ENCODE peak calls at places on chromosome 12, in six cellular contexts. T is GM12864, J is fibroblast of mammary gland, S is coronary artery, D is testis, R is dorsolateral prefrontal cortex. Q is an unnamed sample.

GRCh38 chr12:53805801-53806200 is 54.0 kb upstream of the CISTR start:
- DNase-seq in T (no peak), J (peak; percentile 62), S (no peak), R (no peak), D (no peak), Q (no peak)

GRCh38 chr12:20443792-20444191 is 75.5 kb downstream of the PDE3A start:
- DNase-seq in S (no peak), R (no peak), D (no peak), T (no peak), J (no peak), Q (no peak)

GRCh38 chr12:106288510-106289195 is 13.9 kb upstream of the TCP11L2 start:
- DNase-seq in T (no peak), J (peak; percentile 94), S (no peak), D (no peak), R (no peak), Q (peak; percentile 95)

GRCh38 chr12:123546281-123546680 is 12.8 kb upstream of the RILPL1 start:
- DNase-seq in T (no peak), R (no peak), J (no peak), D (no peak), S (no peak), Q (no peak)

GRCh38 chr12:13004368-13004767 is 4.3 kb upstream of the HEBP1 start:
- DNase-seq in D (no peak), T (no peak), J (peak; percentile 51), S (no peak), R (no peak), Q (peak; percentile 75)

GRCh38 chr12:113875681-113876080 is 90.4 kb downstream of the RBM19 start:
- DNase-seq in R (no peak), J (peak; percentile 9), S (no peak), D (no peak), T (no peak), Q (peak; percentile 73)

GRCh38 chr12:122024132-122024785 is 2.6 kb downstream of the BCL7A start:
- DNase-seq in S (no peak), T (no peak), D (peak; percentile 29), R (no peak), J (no peak), Q (no peak)

GRCh38 chr12:66066071-66066928 is 64.2 kb downstream of the LLPH start:
- DNase-seq in T (no peak), R (no peak), D (no peak), S (no peak), J (peak; percentile 54), Q (peak; percentile 44)

GRCh38 chr12:1605129-1606020 is 11.0 kb upstream of the FBXL14 start:
- DNase-seq in J (peak; percentile 85), D (peak; percentile 85), S (peak; percentile 85), T (no peak), R (peak; percentile 76), Q (peak; percentile 88)

GRCh38 chr12:115871714-115872113 is 405.8 kb downstream of the MED13L start:
- DNase-seq in S (no peak), D (peak; percentile 31), J (peak; percentile 32), T (no peak), R (no peak), Q (peak; percentile 24)

GRCh38 chr12:80400591-80400991 is 43.4 kb upstream of the PTPRQ start:
- DNase-seq in T (no peak), S (no peak), R (peak; percentile 58), J (no peak), D (no peak), Q (peak; percentile 11)

GRCh38 chr12:93638954-93639353 is 38.2 kb upstream of the CRADD start:
- DNase-seq in R (no peak), T (no peak), D (no peak), S (no peak), J (no peak), Q (no peak)

GRCh38 chr12:58463050-58463449 is 457.3 kb downstream of the LRIG3 start:
- DNase-seq in T (no peak), S (no peak), R (no peak), D (no peak), J (no peak), Q (no peak)

GRCh38 chr12:3148366-3149000 is 71.3 kb downstream of the TSPAN9 start:
- DNase-seq in J (no peak), R (no peak), D (peak; percentile 46), T (no peak), S (no peak), Q (peak; percentile 45)

GRCh38 chr12:108193493-108193892 is 64.4 kb downstream of the WSCD2 start:
- DNase-seq in S (no peak), J (no peak), R (no peak), D (no peak), T (no peak), Q (no peak)

GRCh38 chr12:108606492-108606891 is 8.6 kb upstream of the TMEM119 start:
- DNase-seq in D (no peak), S (no peak), J (no peak), R (no peak), T (no peak), Q (no peak)

GRCh38 chr12:123142518-123142840 is 8.4 kb downstream of the PITPNM2 start:
- DNase-seq in D (no peak), T (no peak), J (no peak), R (no peak), S (peak; percentile 50), Q (no peak)

GRCh38 chr12:65953621-65954020 is 129.3 kb downstream of the HMGA2 start:
- DNase-seq in T (no peak), D (no peak), J (peak; percentile 76), R (no peak), S (no peak), Q (peak; percentile 55)

GRCh38 chr12:65334534-65334933 is 56.1 kb downstream of the MSRB3 start:
- DNase-seq in T (no peak), R (no peak), D (no peak), J (peak; percentile 60), S (no peak), Q (peak; percentile 25)

GRCh38 chr12:1912580-1913376 is 5.7 kb downstream of the CACNA2D4 start:
- DNase-seq in R (no peak), D (peak; percentile 8), T (no peak), J (no peak), S (peak; percentile 70), Q (no peak)

GRCh38 chr12:57842342-57843294 is 3.9 kb downstream of the CTDSP2 start:
- DNase-seq in J (no peak), D (no peak), R (no peak), S (no peak), T (no peak), Q (no peak)

GRCh38 chr12:85489194-85489593 is 209.2 kb downstream of the ALX1 start:
- DNase-seq in T (no peak), R (no peak), D (no peak), J (no peak), S (no peak), Q (no peak)

GRCh38 chr12:29004066-29004935 is 144.8 kb upstream of the FAR2 start:
- DNase-seq in T (no peak), J (no peak), R (no peak), D (no peak), S (no peak), Q (no peak)

GRCh38 chr12:75560167-75560566 is 48.8 kb upstream of the KRR1 start:
- DNase-seq in J (peak; percentile 73), D (no peak), R (no peak), S (no peak), T (no peak), Q (peak; percentile 82)
- TF ChIP-seq CTCF in J (peak; percentile 58), D (peak; percentile 49), R (no peak), S (no peak), T (peak; percentile 40), Q (peak; percentile 64)

GRCh38 chr12:64036414-64036813 is 185.7 kb downstream of the KICS2 start:
- DNase-seq in D (no peak), J (no peak), T (no peak), R (no peak), S (no peak), Q (no peak)

GRCh38 chr12:64044171-64044570 is 177.9 kb downstream of the KICS2 start:
- DNase-seq in D (no peak), S (no peak), J (no peak), T (no peak), R (no peak), Q (no peak)

GRCh38 chr12:64042901-64043300 is 179.2 kb downstream of the KICS2 start:
- DNase-seq in R (no peak), D (no peak), T (no peak), J (peak; percentile 81), S (no peak), Q (peak; percentile 87)

GRCh38 chr12:64034901-64035576 is 187.1 kb downstream of the KICS2 start:
- DNase-seq in R (no peak), S (no peak), T (no peak), J (no peak), D (no peak), Q (no peak)

DNA sequence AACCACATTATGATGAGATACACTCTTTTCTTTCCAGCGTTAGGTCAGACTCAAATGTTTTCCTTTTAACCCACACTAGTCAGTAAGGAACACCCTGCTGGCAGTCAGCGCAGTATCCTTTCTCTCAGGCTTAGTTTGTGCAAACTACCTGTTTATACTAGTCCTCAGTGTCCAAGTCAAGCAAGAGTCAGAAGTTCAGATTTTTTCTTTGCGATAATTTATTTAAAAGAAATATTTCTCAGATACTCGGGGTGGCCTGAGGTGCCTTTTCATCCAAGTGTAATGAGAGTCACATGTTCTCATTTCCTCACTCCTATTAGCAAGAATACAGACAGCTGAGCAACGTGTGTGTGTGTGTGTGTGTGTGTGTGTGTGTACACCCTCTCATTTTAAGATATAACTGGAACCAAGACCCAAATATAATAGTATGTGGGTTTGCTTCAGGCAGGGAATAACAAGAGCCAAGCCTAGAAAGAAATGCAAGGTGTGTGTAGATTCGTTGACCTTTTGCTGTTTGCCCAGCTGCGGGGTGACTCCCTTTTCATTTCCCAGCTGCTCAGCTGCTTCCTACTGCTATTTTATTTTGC is 182.7 kb downstream of the KICS2 start:
- DNase-seq in R (no peak), T (no peak), S (no peak), D (no peak), J (peak; percentile 65), Q (peak; percentile 49)
- H3K4me3 ChIP-seq in R (no peak overlapping the region), T (no peak overlapping the region), S (no peak overlapping the region), D (no peak overlapping the region), J (no peak overlapping the region), Q (no peak overlapping the region)

DNA sequence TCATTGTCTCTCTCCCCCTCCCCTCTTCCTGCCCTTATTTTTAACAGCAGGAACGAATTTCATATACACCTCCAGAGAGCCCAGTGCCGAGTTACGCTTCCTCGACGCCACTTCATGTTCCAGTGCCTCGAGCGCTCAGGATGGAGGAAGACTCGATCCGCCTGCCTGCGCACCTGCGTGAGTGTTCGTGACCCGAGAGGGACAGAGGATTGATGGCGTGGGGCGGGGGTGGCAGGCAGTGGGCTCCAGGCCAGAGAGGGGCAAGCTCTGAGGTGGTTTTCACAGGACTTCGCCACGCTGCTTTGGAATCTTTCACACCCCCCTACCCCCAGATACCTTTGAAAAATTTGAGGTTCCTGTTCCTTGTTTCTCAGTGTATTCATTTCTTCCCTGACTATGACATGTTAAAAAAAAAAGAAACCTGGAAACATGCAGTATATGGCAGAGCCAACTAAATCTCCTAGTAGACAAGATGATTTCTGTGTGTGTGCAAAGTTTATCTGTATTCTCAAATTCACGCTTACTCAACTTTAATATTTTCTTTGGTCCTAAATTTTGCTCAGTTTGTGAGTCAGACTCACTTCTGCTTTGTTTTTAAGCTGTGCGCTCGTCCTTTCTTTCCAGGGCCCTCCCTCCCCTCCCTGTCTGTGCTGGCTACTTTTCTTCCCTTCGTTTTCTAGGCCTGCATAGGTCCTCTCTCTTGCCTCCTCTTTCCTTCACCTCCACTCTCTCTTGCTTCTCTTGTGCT is 103.1 kb downstream of the ETV6 start:
- DNase-seq in J (no peak), S (no peak), D (no peak), T (no peak), R (no peak), Q (no peak)
- TF ChIP-seq CTCF in J (no peak), S (no peak), D (no peak), T (no peak), R (no peak), Q (no peak)

GRCh38 chr12:79223210-79223609 is 358.6 kb downstream of the SYT1 start:
- DNase-seq in D (no peak), R (no peak), J (no peak), S (no peak), T (no peak), Q (no peak)

GRCh38 chr12:79217306-79217705 is 352.7 kb downstream of the SYT1 start:
- DNase-seq in J (no peak), S (no peak), D (no peak), R (no peak), T (no peak), Q (no peak)
- H3K4me3 ChIP-seq in J (no peak overlapping the region), S (no peak overlapping the region), D (no peak overlapping the region), R (no peak overlapping the region), T (no peak overlapping the region), Q (no peak overlapping the region)

Q was measured in fibroblast of pulmonary artery.